ENCODE peak calls at places on chromosomes 1 and 21, in four cellular contexts. U is mammary epithelial cell, D is brain microvascular endothelial cell, I is heart left ventricle. P is an unnamed sample.

GRCh38 chr1:79215311-79215710 is 208.8 kb upstream of the ADGRL4 start:
- DNase-seq in D (no peak), I (no peak), U (peak), P (no peak)

GRCh38 chr1:86409416-86410021 is 13.4 kb upstream of the ODF2L start:
- DNase-seq in U (no peak), I (no peak), D (no peak), P (no peak)

GRCh38 chr1:9018372-9018771 is 7.9 kb downstream of the SLC2A7 start:
- DNase-seq in U (no peak), D (peak), I (no peak), P (no peak)

GRCh38 chr1:33244143-33244808 is 12.0 kb upstream of the ZNF362 start:
- DNase-seq in D (no peak), I (no peak), U (peak), P (no peak)

GRCh38 chr1:15489052-15489736 is 13.3 kb downstream of the CELA2B start:
- DNase-seq in D (no peak), U (no peak), I (no peak), P (no peak)

GRCh38 chr1:180168786-180169640 is 14.3 kb downstream of the QSOX1 start:
- DNase-seq in I (no peak), U (no peak), D (no peak), P (peak)

GRCh38 chr21:23633447-23633846 is 1973.8 kb downstream of the MRPL39 start:
- DNase-seq in U (no peak), I (no peak), D (no peak), P (no peak)

GRCh38 chr1:40774266-40774998 is 9.2 kb upstream of the KCNQ4 start:
- DNase-seq in D (no peak), U (no peak), I (no peak), P (peak)

GRCh38 chr1:17780916-17781315 is 25.8 kb downstream of the ACTL8 start:
- DNase-seq in I (no peak), D (no peak), U (no peak), P (no peak)

GRCh38 chr21:16913010-16913409 is 599.8 kb upstream of the CXADR start:
- DNase-seq in I (no peak), D (no peak), U (no peak), P (no peak)

GRCh38 chr1:245682638-245683376 is 528.0 kb downstream of the KIF26B start:
- DNase-seq in I (peak), U (no peak), D (no peak), P (no peak)

GRCh38 chr1:214401666-214402065 is 120.7 kb downstream of the SMYD2 start:
- DNase-seq in I (no peak), U (no peak), D (no peak), P (no peak)

GRCh38 chr1:1664941-1665814 is 6.4 kb upstream of the CDK11B start:
- DNase-seq in U (no peak), I (no peak), D (no peak), P (no peak)

GRCh38 chr1:43049487-43049886 is 90.8 kb upstream of the SLC2A1 start:
- DNase-seq in D (no peak), U (no peak), I (no peak), P (no peak)

GRCh38 chr21:43866233-43866632 is 1.2 kb downstream of the AGPAT3 start:
- DNase-seq in D (peak), U (peak), I (peak), P (peak)

GRCh38 chr1:27973771-27974452 is 14.1 kb downstream of the XKR8 start:
- DNase-seq in U (no peak), I (no peak), D (no peak), P (no peak)

GRCh38 chr1:8625981-8626898 is 191.2 kb downstream of the RERE start:
- DNase-seq in I (no peak), U (peak), D (peak), P (no peak)

GRCh38 chr1:229041946-229042345 is 229.0 kb upstream of the RAB4A start:
- DNase-seq in D (no peak), U (no peak), I (no peak), P (no peak)

GRCh38 chr1:91026320-91026719 is 4.5 kb upstream of the ZNF644 start:
- DNase-seq in U (no peak), D (no peak), I (no peak), P (no peak)

GRCh38 chr1:21323091-21323490 is 32.8 kb upstream of the ECE1 start:
- DNase-seq in I (peak), U (no peak), D (no peak), P (no peak)

GRCh38 chr1:209500993-209501392 is 82.5 kb upstream of the CAMK1G start:
- DNase-seq in I (no peak), U (no peak), D (no peak), P (no peak)

GRCh38 chr1:157252473-157252872 is 114.3 kb upstream of the ETV3 start:
- DNase-seq in I (no peak), D (peak), U (peak), P (no peak)

GRCh38 chr21:15841856-15842564 is 112.2 kb downstream of the USP25 start:
- DNase-seq in U (peak), D (peak), I (no peak), P (no peak)

GRCh38 chr1:50564417-50564816 is 141.2 kb upstream of the DMRTA2 start:
- DNase-seq in D (no peak), U (no peak), I (no peak), P (no peak)

GRCh38 chr1:151011154-151011850 is 3.1 kb downstream of the PRUNE1 start:
- DNase-seq in U (no peak), D (no peak), I (no peak), P (no peak)

GRCh38 chr1:36486436-36487335 is 4.0 kb upstream of the CSF3R start:
- DNase-seq in D (no peak), U (no peak), I (peak), P (no peak)

GRCh38 chr21:44582980-44583799 is 2.8 kb upstream of the KRTAP10-5 start:
- DNase-seq in I (no peak), U (no peak), D (no peak), P (no peak)

GRCh38 chr1:24567792-24568388 is 12.0 kb downstream of the NCMAP start:
- DNase-seq in I (no peak), D (no peak), U (peak), P (no peak)

GRCh38 chr1:91993256-91993655 is 36.5 kb upstream of the EPHX4 start:
- DNase-seq in U (no peak), I (no peak), D (no peak), P (no peak)

GRCh38 chr21:34129039-34129891 is 55.9 kb downstream of the MRPS6 start:
- DNase-seq in U (peak), D (peak), I (peak), P (peak)
- H3K4me3 ChIP-seq in U (no peak), D (peak), I (peak), P (peak)

GRCh38 chr1:224542783-224543440 is 73.2 kb upstream of the CNIH3 start:
- DNase-seq in U (peak), I (no peak), D (peak), P (no peak)

GRCh38 chr1:224539971-224540370 is 76.1 kb upstream of the CNIH3 start:
- DNase-seq in U (peak), I (no peak), D (no peak), P (no peak)

GRCh38 chr1:224541901-224542610 is 74.1 kb upstream of the CNIH3 start:
- DNase-seq in U (no peak), I (no peak), D (no peak), P (no peak)

GRCh38 chr1:224540535-224540934 is 75.6 kb upstream of the CNIH3 start:
- DNase-seq in D (no peak), U (no peak), I (no peak), P (no peak)

GRCh38 chr1:224541072-224541790 is 74.9 kb upstream of the CNIH3 start:
- DNase-seq in U (no peak), D (no peak), I (no peak), P (no peak)
- H3K27ac ChIP-seq in U (peak), D (no peak), I (no peak), P (no peak)

GRCh38 chr1:54273092-54273836 is 73.3 kb downstream of the MRPL37 start:
- DNase-seq in I (peak), D (peak), U (no peak), P (no peak)
- H3K4me3 ChIP-seq in I (no peak), D (peak), U (no peak), P (no peak)

DNA sequence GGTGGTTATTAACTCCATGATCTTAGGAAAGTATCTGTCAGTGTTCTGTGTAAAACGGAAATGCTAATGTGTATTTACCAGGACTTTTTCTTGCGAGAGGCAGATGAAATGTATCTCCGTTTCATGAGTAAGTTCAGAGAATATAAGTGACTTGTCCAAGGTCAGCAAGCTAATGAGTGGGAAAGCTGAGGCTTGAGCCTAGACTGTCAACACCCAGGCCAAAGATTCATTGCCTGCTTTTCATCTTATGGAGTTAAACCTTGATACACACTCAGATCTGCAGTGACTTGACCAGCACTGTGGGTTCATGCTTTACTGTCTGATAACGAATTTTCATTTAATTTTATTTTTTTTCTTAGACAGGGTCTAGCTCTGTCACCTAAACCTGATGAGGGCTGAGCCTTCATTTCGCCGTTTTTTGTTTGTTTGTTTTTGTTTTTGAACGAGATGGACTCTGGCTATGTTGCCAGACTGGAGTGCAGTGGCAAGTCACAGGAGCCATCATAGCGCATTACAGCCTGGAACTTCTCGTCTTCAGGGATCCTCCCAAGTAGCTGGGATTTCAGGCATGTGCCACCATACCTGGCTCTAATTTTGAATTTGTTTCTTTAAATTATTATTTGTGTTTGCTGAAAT is 918 bp upstream of the JTB start:
- DNase-seq in U (no peak), D (no peak), I (no peak), P (no peak)
- H3K27ac ChIP-seq in U (peak), D (no peak), I (peak), P (peak)

GRCh38 chr1:31580891-31581603 is 4.7 kb downstream of the TINAGL1 start:
- DNase-seq in D (no peak), U (no peak), I (no peak), P (no peak)

GRCh38 chr1:31583082-31583994 is 7.0 kb downstream of the TINAGL1 start:
- DNase-seq in I (peak), D (no peak), U (no peak), P (no peak)

GRCh38 chr1:31583995-31584868 is 7.9 kb downstream of the TINAGL1 start:
- DNase-seq in I (peak), D (peak), U (no peak), P (no peak)

GRCh38 chr1:31580513-31580870 is 4.2 kb downstream of the TINAGL1 start:
- DNase-seq in I (peak), U (no peak), D (no peak), P (no peak)

GRCh38 chr1:31581821-31582810 is 5.8 kb downstream of the TINAGL1 start:
- DNase-seq in D (no peak), U (peak), I (peak), P (no peak)
- H3K4me3 ChIP-seq in D (no peak), U (no peak), I (no peak), P (no peak)

GRCh38 chr1:18944810-18945209 is 11.7 kb downstream of the IFFO2 start:
- DNase-seq in I (no peak), D (no peak), U (no peak), P (no peak)
- H3K27ac ChIP-seq in I (peak), D (no peak), U (peak), P (no peak)

GRCh38 chr1:89699451-89699986 is 66.6 kb downstream of the LRRC8C start:
- DNase-seq in D (no peak), I (no peak), U (no peak), P (no peak)
- H3K4me3 ChIP-seq in D (no peak), I (no peak), U (no peak), P (peak)

GRCh38 chr1:44076093-44076492 is 42.5 kb upstream of the KLF17 start:
- DNase-seq in U (no peak), I (no peak), D (no peak), P (no peak)

GRCh38 chr1:44078087-44078486 is 40.5 kb upstream of the KLF17 start:
- DNase-seq in D (no peak), I (no peak), U (no peak), P (no peak)

GRCh38 chr1:44074415-44074814 is 43.2 kb upstream of the SLC6A9 start:
- DNase-seq in U (no peak), I (no peak), D (no peak), P (no peak)

GRCh38 chr1:44079566-44079965 is 39.1 kb upstream of the KLF17 start:
- DNase-seq in U (no peak), D (no peak), I (no peak), P (no peak)

DNA sequence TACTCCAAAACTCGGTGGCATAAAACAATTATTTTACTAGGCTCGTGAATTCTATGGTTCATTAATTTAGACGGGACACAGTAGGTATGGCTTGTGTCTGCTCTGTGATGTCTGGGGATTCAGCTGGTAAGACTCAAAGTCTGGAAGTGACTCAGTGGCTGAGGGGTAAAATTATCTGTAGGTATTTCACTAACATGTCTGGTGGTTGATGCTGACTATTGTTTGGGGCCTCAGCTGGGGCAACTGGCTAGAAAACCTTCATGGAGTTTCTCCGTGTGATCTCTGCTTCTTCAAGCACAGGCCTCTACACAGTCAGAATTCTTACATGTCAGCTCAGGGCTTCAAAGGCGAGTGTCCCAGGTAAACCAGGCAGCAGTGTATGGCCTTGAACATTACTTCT is 41.2 kb upstream of the KLF17 start:
- DNase-seq in D (peak), U (no peak), I (no peak), P (no peak)
- H3K27ac ChIP-seq in D (no peak), U (no peak), I (no peak), P (no peak)

GRCh38 chr21:34950980-34951379 is 98.1 kb downstream of the RUNX1 start:
- DNase-seq in U (no peak), I (no peak), D (no peak), P (no peak)
- H3K4me3 ChIP-seq in U (no peak), I (no peak), D (no peak), P (no peak)

GRCh38 chr1:41861509-41862410 is 57.0 kb downstream of the HIVEP3 start:
- DNase-seq in D (no peak), U (peak), I (no peak), P (no peak)
- H3K27ac ChIP-seq in D (peak), U (peak), I (no peak), P (no peak)